ENCODE peak calls at places on chromosome 1, in seven cellular contexts. H is CD4-positive, alpha-beta T cell; R is fibroblast of villous mesenchyme; Z is neural crest cell; L is fibroblast of lung; D is HFFc6; B is foreskin fibroblast. P is an unnamed sample.

GRCh38 chr1:201481004-201481380 is 12.0 kb upstream of the PHLDA3 start:
- DNase-seq in H (no peak), R (no peak), Z (no peak), L (no peak), D (no peak), B (no peak), P (no peak)

GRCh38 chr1:162912061-162912667 is 51.2 kb upstream of the CCDC190 start:
- DNase-seq in H (no peak), R (no peak), Z (no peak), L (peak), D (no peak), B (no peak), P (no peak)

GRCh38 chr1:66331641-66332523 is 202.1 kb upstream of the SGIP1 start:
- DNase-seq in H (peak), R (peak), Z (peak), L (peak), D (peak), B (peak), P (peak)

GRCh38 chr1:192439373-192440025 is 122.7 kb downstream of the RGS21 start:
- DNase-seq in H (no peak), R (no peak), Z (no peak), L (peak), D (peak), B (peak), P (no peak)

GRCh38 chr1:28927442-28928305 is 13.3 kb downstream of the EPB41 start:
- DNase-seq in H (no peak), R (peak), Z (no peak), L (peak), D (no peak), B (peak), P (no peak)

GRCh38 chr1:244971524-244972216 is 107.3 kb upstream of the HNRNPU start:
- DNase-seq in H (no peak), R (no peak), Z (no peak), L (no peak), D (no peak), B (no peak), P (no peak)

GRCh38 chr1:210598135-210598652 is 269.5 kb downstream of the HHAT start:
- DNase-seq in H (no peak), R (peak), Z (no peak), L (peak), D (peak), B (peak), P (no peak)

GRCh38 chr1:154453577-154454352 is 48.3 kb upstream of the TDRD10 start:
- DNase-seq in H (no peak), R (peak), Z (no peak), L (peak), D (no peak), B (peak), P (no peak)

GRCh38 chr1:111956155-111956817 is 33.2 kb downstream of the KCND3 start:
- DNase-seq in H (no peak), R (no peak), Z (no peak), L (no peak), D (no peak), B (no peak), P (peak)

GRCh38 chr1:202812176-202813026 is 1.6 kb downstream of the PCAT6 start:
- DNase-seq in H (no peak), R (no peak), Z (no peak), L (no peak), D (no peak), B (no peak), P (no peak)

GRCh38 chr1:225373155-225373554 is 54.7 kb downstream of the LBR start:
- DNase-seq in H (no peak), R (no peak), Z (no peak), L (no peak), D (no peak), B (no peak), P (no peak)

GRCh38 chr1:192979542-192979941 is 79.6 kb downstream of the UCHL5 start:
- DNase-seq in H (no peak), R (no peak), Z (no peak), L (no peak), D (no peak), B (no peak), P (no peak)

GRCh38 chr1:45843474-45843905 is 40.1 kb downstream of the MAST2 start:
- DNase-seq in H (no peak), R (peak), Z (no peak), L (peak), D (no peak), B (peak), P (no peak)

GRCh38 chr1:18607289-18607760 is 23.3 kb upstream of the PAX7 start:
- DNase-seq in H (no peak), R (no peak), Z (no peak), L (no peak), D (no peak), B (no peak), P (no peak)

GRCh38 chr1:230509281-230509977 is 83.3 kb upstream of the PGBD5 start:
- DNase-seq in H (no peak), R (peak), Z (no peak), L (peak), D (peak), B (peak), P (no peak)

GRCh38 chr1:43936470-43937151 is 3.0 kb downstream of the ARTN start:
- DNase-seq in H (no peak), R (peak), Z (peak), L (peak), D (no peak), B (peak), P (peak)

GRCh38 chr1:7110306-7110705 is 325.1 kb downstream of the CAMTA1 start:
- DNase-seq in H (no peak), R (no peak), Z (no peak), L (no peak), D (peak), B (no peak), P (no peak)

GRCh38 chr1:245375789-245376188 is 221.0 kb downstream of the KIF26B start:
- DNase-seq in H (no peak), R (no peak), Z (no peak), L (no peak), D (no peak), B (no peak), P (no peak)

GRCh38 chr1:192104852-192105251 is 53.4 kb upstream of the RGS18 start:
- DNase-seq in H (no peak), R (peak), Z (no peak), L (peak), D (peak), B (peak), P (no peak)

GRCh38 chr1:168164771-168165170 is 14.0 kb upstream of the TIPRL start:
- DNase-seq in H (no peak), R (no peak), Z (no peak), L (no peak), D (no peak), B (peak), P (no peak)

GRCh38 chr1:54167422-54168139 is 14.8 kb upstream of the CDCP2 start:
- DNase-seq in H (no peak), R (no peak), Z (no peak), L (peak), D (peak), B (peak), P (no peak)

GRCh38 chr1:98157524-98158293 is 236.9 kb upstream of the DPYD start:
- DNase-seq in H (no peak), R (no peak), Z (no peak), L (peak), D (peak), B (peak), P (no peak)

GRCh38 chr1:36528361-36529349 is 45.9 kb upstream of the CSF3R start:
- DNase-seq in H (no peak), R (no peak), Z (no peak), L (no peak), D (no peak), B (no peak), P (no peak)

GRCh38 chr1:174965006-174965971 is 34.5 kb upstream of the CACYBP start:
- DNase-seq in H (peak), R (peak), Z (no peak), L (no peak), D (no peak), B (no peak), P (no peak)

GRCh38 chr1:12708956-12709555 is 6.9 kb upstream of the AADACL3 start:
- DNase-seq in H (no peak), R (no peak), Z (no peak), L (no peak), D (no peak), B (no peak), P (no peak)

GRCh38 chr1:167171286-167171929 is 49.3 kb upstream of the POU2F1 start:
- DNase-seq in H (no peak), R (no peak), Z (no peak), L (no peak), D (no peak), B (peak), P (no peak)

GRCh38 chr1:10772711-10773110 is 23.7 kb downstream of the CASZ1 start:
- DNase-seq in H (no peak), R (no peak), Z (no peak), L (no peak), D (no peak), B (no peak), P (no peak)

GRCh38 chr1:10622896-10623295 is 148.1 kb downstream of the PEX14 start:
- DNase-seq in H (peak), R (no peak), Z (no peak), L (no peak), D (no peak), B (no peak), P (no peak)

GRCh38 chr1:194908643-194909042 is 1699.6 kb downstream of the KCNT2 start:
- DNase-seq in H (no peak), R (no peak), Z (no peak), L (peak), D (peak), B (peak), P (no peak)

GRCh38 chr1:50419192-50419906 is 3.9 kb downstream of the DMRTA2 start:
- DNase-seq in H (no peak), R (no peak), Z (no peak), L (no peak), D (no peak), B (peak), P (peak)

GRCh38 chr1:4801192-4801924 is 146.9 kb downstream of the AJAP1 start:
- DNase-seq in H (no peak), R (peak), Z (no peak), L (no peak), D (no peak), B (no peak), P (no peak)

GRCh38 chr1:46183119-46183842 is 7.0 kb upstream of the P3R3URF start:
- DNase-seq in H (no peak), R (peak), Z (no peak), L (peak), D (peak), B (peak), P (no peak)

GRCh38 chr1:39132505-39133339 is 71.8 kb upstream of the MACF1 start:
- DNase-seq in H (no peak), R (no peak), Z (peak), L (peak), D (peak), B (no peak), P (peak)

GRCh38 chr1:200226268-200226968 is 183.4 kb downstream of the ZNF281 start:
- DNase-seq in H (no peak), R (peak), Z (no peak), L (no peak), D (no peak), B (peak), P (no peak)

GRCh38 chr1:188822248-188822647 is 1655.4 kb downstream of the BRINP3 start:
- DNase-seq in H (no peak), R (no peak), Z (no peak), L (peak), D (no peak), B (no peak), P (no peak)

GRCh38 chr1:111542187-111542586 is 38.8 kb upstream of the ADORA3 start:
- DNase-seq in H (no peak), R (no peak), Z (no peak), L (no peak), D (no peak), B (peak), P (no peak)

GRCh38 chr1:181104042-181104789 is 15.7 kb downstream of the IER5 start:
- DNase-seq in H (no peak), R (no peak), Z (no peak), L (no peak), D (no peak), B (no peak), P (no peak)
- TF ChIP-seq CTCF in H (no peak), R (peak), Z (no peak), L (no peak), D (no peak), B (no peak), P (no peak)

GRCh38 chr1:55289614-55290013 is 74.5 kb upstream of the USP24 start:
- DNase-seq in H (no peak), R (no peak), Z (no peak), L (no peak), D (no peak), B (no peak), P (no peak)
- TF ChIP-seq CTCF in H (no peak), R (no peak), Z (no peak), L (no peak), D (peak), B (peak), P (no peak)

DNA sequence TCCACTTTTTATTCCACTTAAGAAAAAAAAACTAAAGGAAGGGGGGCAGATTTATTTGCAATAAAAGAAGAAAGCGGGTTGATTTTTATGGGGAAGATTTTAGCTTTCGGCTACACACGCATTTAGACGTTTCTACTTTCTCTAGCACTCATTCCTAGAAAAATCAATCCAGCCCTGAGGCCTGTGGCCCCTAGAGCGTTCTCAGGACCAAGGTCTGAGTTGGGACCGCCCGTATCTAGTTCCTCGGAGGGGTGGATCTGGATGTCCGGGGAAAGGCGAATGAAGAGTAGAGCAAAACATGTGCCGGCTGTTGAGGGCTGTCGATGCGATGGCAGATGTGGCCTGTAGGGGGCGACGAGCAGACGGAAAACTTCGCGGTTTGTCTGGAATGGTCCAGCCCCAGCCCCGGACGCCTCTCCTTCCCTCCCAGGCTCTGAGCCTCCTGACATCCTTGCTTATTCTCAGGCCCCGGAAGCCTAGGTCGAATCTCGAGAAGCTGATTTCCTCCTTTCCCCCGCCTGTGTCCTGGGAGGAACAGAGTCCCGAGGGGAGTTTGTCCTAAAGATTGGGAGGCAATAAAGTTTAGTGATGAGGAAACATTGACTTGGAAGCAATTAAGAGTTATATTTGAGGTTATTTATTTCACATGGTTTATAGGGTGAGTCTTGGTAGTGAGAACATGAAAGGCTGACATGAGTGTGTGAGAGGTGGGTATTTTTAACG is 5.2 kb downstream of the FOXD3 start:
- DNase-seq in H (no peak), R (peak), Z (peak), L (peak), D (peak), B (peak), P (peak)
- TF ChIP-seq CTCF in H (peak), R (peak), Z (peak), L (peak), D (peak), B (peak), P (peak)

GRCh38 chr1:86756062-86756406 is 51.7 kb downstream of the SH3GLB1 start:
- DNase-seq in H (no peak), R (no peak), Z (no peak), L (no peak), D (no peak), B (no peak), P (no peak)

GRCh38 chr1:86750530-86750929 is 46.2 kb downstream of the SH3GLB1 start:
- DNase-seq in H (no peak), R (no peak), Z (no peak), L (no peak), D (no peak), B (peak), P (no peak)

GRCh38 chr1:86750076-86750475 is 45.7 kb downstream of the SH3GLB1 start:
- DNase-seq in H (no peak), R (no peak), Z (no peak), L (no peak), D (no peak), B (peak), P (no peak)

GRCh38 chr1:86754265-86754974 is 50.0 kb downstream of the SH3GLB1 start:
- DNase-seq in H (no peak), R (no peak), Z (no peak), L (no peak), D (no peak), B (no peak), P (no peak)

GRCh38 chr1:86753700-86754099 is 49.3 kb downstream of the SH3GLB1 start:
- DNase-seq in H (no peak), R (no peak), Z (no peak), L (no peak), D (no peak), B (peak), P (no peak)
- TF ChIP-seq CTCF in H (no peak), R (peak), Z (no peak), L (peak), D (peak), B (no peak), P (no peak)

DNA sequence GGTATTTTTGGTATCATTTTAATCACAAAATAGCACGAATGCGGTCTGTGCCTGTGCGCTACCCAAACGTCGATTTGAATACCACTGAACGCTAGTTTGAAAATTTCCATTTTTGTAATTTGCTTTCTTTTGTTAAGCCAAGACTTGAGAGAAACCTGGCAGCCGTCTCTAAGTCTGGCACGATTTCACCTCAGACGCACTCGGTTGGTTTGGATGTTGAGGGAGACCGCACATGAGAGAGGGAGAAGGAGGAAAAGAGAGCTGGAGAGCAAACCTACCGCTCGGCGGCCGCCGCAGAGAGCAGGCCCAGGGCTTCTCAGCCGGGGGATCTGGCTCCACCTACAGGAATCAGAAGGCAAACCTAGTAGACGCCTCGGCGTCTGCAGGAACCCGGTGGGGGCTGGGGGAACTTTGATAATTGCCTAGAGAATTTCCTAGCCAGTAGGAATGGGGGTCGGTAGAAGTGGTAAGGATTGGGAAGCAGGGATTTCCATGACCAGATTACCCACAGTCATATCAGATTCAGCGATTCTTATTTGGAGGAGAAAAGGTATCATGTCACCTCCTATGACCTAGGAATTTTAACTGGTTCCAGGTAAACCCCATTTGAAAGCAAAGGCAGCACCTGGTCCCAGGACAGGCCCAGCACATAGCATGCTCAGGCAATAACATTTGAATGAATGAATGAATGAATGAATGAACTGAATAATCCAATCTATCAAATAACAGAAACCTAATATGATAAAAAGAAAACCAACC is 83.2 kb downstream of the TM2D1 start:
- DNase-seq in H (peak), R (peak), Z (peak), L (peak), D (no peak), B (peak), P (peak)
- TF ChIP-seq CTCF in H (peak), R (peak), Z (peak), L (peak), D (peak), B (no peak), P (peak)

DNA sequence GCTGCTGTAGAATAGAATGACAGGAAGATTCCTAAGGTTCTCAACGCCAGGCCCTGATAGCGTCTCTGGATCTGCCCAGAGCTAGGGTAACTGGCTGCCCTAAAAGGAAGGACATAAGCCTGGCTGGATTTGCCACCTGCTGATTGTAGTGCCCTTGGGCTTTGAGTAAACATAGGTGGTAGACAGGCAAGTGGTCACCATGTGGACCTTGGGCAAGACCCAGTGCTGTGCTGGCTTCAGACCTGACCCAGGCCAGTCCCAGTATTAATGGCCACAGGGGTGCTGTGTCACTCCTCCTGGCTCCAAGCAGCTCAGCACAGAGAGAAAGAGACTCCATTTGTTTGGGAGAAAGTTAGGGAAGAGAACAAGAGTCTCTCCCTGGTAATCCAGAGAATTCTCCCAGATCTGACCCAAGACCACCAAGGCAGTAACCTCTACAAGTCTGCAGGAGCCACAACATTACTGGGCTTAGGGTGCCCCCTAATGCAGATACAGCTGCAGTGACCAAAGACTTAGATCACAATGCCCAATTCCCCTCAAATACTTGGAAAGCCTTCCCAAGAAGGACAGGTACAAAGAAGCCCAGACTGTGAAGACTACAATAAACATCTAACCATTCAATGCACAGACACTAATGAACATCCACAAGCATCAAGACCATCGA is 44.5 kb downstream of the PHTF1 start:
- DNase-seq in H (no peak), R (no peak), Z (no peak), L (no peak), D (no peak), B (no peak), P (no peak)
- TF ChIP-seq CTCF in H (no peak), R (no peak), Z (no peak), L (no peak), D (no peak), B (no peak), P (no peak)

GRCh38 chr1:233025156-233025555 is 74.7 kb downstream of the NTPCR start:
- DNase-seq in H (no peak), R (peak), Z (peak), L (no peak), D (no peak), B (peak), P (peak)
- TF ChIP-seq CTCF in H (no peak), R (peak), Z (peak), L (peak), D (peak), B (peak), P (peak)

DNA sequence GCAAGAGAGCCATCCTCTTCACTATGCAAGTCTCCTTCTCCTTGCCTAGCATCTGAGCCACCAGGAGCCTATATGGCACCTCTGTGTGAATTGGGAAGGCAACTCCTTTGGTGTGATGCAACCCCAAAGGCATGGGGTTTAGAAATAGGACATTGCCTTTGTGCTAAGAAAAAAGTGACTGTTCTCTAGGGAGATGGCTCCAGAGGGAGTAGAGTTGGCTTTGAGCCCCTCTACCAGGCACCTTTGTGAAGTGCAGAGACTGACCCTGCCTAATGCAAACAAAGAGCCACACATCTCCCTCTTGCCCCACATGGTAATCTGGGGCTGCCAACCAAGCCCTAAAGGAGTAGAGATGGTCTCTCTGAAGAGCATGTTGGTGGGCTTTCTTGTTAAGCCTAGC is 74.3 kb downstream of the RWDD3 start:
- DNase-seq in H (no peak), R (no peak), Z (no peak), L (no peak), D (no peak), B (no peak), P (no peak)
- TF ChIP-seq CTCF in H (no peak), R (no peak), Z (no peak), L (no peak), D (no peak), B (no peak), P (no peak)

P was measured in glutamatergic neuron.